ENCODE peak calls at places on chromosomes 3 and 15, in seven cellular contexts. W, N, D, O, R, F and S are unnamed samples.

GRCh38 chr3:42667096-42667522 is 13.6 kb downstream of the ZBTB47 start:
- DNase-seq in W (no peak), N (no peak), R (no peak), D (no peak), F (no peak), O (no peak), S (no peak)

GRCh38 chr3:46692566-46692983 is 904 bp downstream of the ALS2CL start:
- DNase-seq in F (peak), O (no peak), N (no peak), R (peak), D (no peak), W (peak), S (peak)

GRCh38 chr3:152356870-152357276 is 88.1 kb downstream of the MBNL1 start:
- DNase-seq in R (no peak), F (no peak), D (no peak), N (no peak), W (no peak), O (no peak), S (no peak)

GRCh38 chr3:139745831-139746230 is 68.1 kb upstream of the NMNAT3 start:
- DNase-seq in N (peak), O (no peak), W (no peak), R (no peak), F (no peak), D (peak), S (peak)

GRCh38 chr15:87619161-87619960 is 637.2 kb downstream of the NTRK3 start:
- DNase-seq in N (peak), R (no peak), O (no peak), W (no peak), F (no peak), D (peak), S (peak)

GRCh38 chr3:188826574-188826973 is 345.2 kb upstream of the TPRG1 start:
- DNase-seq in R (no peak), N (no peak), D (no peak), O (no peak), W (no peak), F (no peak), S (no peak)

GRCh38 chr15:85667491-85668424 is 127.0 kb downstream of the KLHL25 start:
- DNase-seq in N (peak), R (no peak), O (no peak), F (peak), W (peak), D (peak), S (peak)

GRCh38 chr3:150348500-150348899 is 59.6 kb upstream of the TSC22D2 start:
- DNase-seq in F (peak), N (peak), O (no peak), W (no peak), R (no peak), D (peak), S (no peak)

GRCh38 chr15:74415966-74416916 is 17.5 kb downstream of the SEMA7A start:
- DNase-seq in R (no peak), F (no peak), N (no peak), D (no peak), O (no peak), W (no peak), S (no peak)

GRCh38 chr15:74417230-74417629 is 16.5 kb downstream of the SEMA7A start:
- DNase-seq in R (no peak), W (no peak), D (peak), O (no peak), N (peak), F (no peak), S (no peak)

GRCh38 chr15:74418575-74419338 is 15.0 kb downstream of the SEMA7A start:
- DNase-seq in O (no peak), W (no peak), N (no peak), F (no peak), D (no peak), R (no peak), S (no peak)

GRCh38 chr15:74419432-74419831 is 14.3 kb downstream of the SEMA7A start:
- DNase-seq in N (no peak), R (no peak), W (no peak), D (no peak), F (no peak), O (no peak), S (no peak)

GRCh38 chr15:74417670-74418069 is 16.1 kb downstream of the SEMA7A start:
- DNase-seq in O (no peak), N (no peak), W (no peak), F (no peak), R (no peak), D (no peak), S (no peak)
- H3K4me3 ChIP-seq in O (no peak), N (no peak), W (no peak), F (no peak), R (no peak), D (no peak), S (no peak)

DNA sequence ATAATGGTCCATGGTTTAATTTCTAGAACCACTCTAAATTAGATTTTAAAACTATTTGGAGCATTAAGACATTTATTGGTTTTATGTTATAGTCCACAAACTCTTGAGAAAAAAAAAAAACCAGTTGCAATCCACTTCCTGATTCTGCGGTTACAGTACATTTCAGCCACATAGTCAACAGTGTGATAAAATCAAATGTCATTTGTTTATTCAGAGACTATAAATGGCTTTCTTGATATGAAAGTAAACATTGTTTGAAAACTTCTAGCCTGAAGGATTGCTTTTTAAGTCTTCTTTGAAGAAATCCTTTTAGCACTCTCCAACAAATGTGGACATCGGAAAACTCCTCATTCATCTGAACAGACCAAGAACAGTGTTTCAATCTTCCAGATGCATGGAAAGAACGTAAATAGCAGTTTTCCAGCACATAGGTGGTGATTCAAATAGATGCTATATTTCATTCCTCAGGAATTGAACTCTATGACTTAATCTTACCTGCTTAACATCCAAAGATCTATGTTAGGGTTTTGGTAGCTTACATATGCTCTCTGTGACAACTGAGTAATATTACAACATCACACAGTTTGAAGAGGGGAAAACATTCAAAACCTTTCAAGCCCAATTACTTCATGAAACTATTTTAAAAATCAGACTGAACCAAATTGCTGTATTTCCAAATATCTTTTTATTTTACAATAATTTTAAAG is 87.8 kb upstream of the UBE2E2 start:
- DNase-seq in W (no peak), R (no peak), N (no peak), O (no peak), F (no peak), D (no peak), S (no peak)
- H3K4me3 ChIP-seq in W (no peak), R (no peak), N (no peak), O (no peak), F (no peak), D (no peak), S (no peak)

GRCh38 chr3:167456157-167456799 is 17.6 kb downstream of the SERPINI2 start:
- DNase-seq in N (no peak), O (no peak), W (no peak), R (no peak), D (no peak), F (no peak), S (no peak)
- H3K4me3 ChIP-seq in N (no peak), O (no peak), W (no peak), R (no peak), D (no peak), F (no peak), S (no peak)

GRCh38 chr15:44726136-44726535 is 10.2 kb upstream of the TRIM69 start:
- DNase-seq in N (peak), R (no peak), F (no peak), D (no peak), O (no peak), W (no peak), S (no peak)
- H3K4me3 ChIP-seq in N (peak), R (no peak), F (no peak), D (no peak), O (no peak), W (no peak), S (no peak)

DNA sequence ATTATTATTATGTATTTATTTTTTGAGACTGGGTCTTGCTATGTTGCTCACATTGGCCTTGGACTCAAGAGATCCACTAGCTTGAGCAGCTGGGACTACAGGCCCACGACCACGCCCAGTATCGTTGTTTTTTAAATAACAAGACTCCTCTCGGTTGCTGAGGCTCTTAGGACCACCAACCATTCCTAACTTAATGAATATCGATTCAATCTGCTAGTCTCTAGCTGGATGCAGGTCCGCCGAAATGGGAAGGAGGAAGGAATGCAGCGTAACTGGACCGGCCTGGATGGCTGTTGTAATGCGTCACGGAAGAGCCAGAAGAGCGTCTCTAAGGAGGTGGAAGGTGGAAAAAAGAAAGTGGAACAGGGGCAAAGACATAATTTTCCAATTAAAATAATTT is 1.7 kb downstream of the ANXA2 start:
- DNase-seq in O (no peak), R (no peak), D (no peak), W (no peak), F (no peak), N (no peak), S (peak)
- H3K4me3 ChIP-seq in O (no peak), R (no peak), D (peak), W (no peak), F (peak), N (peak), S (no peak)

GRCh38 chr3:128484404-128485282 is 8.4 kb downstream of the GATA2 start:
- DNase-seq in F (no peak), O (no peak), D (no peak), W (no peak), N (no peak), R (peak), S (peak)

GRCh38 chr3:128485283-128486156 is 7.5 kb downstream of the GATA2 start:
- DNase-seq in R (no peak), N (no peak), D (no peak), W (no peak), O (no peak), F (no peak), S (no peak)

GRCh38 chr3:128482857-128483656 is 9.9 kb downstream of the GATA2 start:
- DNase-seq in O (no peak), R (peak), W (no peak), F (no peak), D (peak), N (peak), S (peak)

GRCh38 chr3:128482175-128482856 is 10.7 kb downstream of the GATA2 start:
- DNase-seq in D (no peak), N (no peak), F (no peak), O (peak), R (peak), W (no peak), S (no peak)

GRCh38 chr3:128483657-128484403 is 9.2 kb downstream of the GATA2 start:
- DNase-seq in W (no peak), R (peak), O (no peak), D (no peak), N (no peak), F (no peak), S (peak)
- H3K4me3 ChIP-seq in W (no peak), R (peak), O (no peak), D (peak), N (peak), F (no peak), S (no peak)

GRCh38 chr15:77747175-77748077 is 114.7 kb upstream of the LINGO1 start:
- DNase-seq in F (no peak), N (no peak), D (no peak), W (no peak), R (no peak), O (no peak), S (no peak)
- H3K4me3 ChIP-seq in F (no peak), N (no peak), D (no peak), W (no peak), R (no peak), O (no peak), S (no peak)

DNA sequence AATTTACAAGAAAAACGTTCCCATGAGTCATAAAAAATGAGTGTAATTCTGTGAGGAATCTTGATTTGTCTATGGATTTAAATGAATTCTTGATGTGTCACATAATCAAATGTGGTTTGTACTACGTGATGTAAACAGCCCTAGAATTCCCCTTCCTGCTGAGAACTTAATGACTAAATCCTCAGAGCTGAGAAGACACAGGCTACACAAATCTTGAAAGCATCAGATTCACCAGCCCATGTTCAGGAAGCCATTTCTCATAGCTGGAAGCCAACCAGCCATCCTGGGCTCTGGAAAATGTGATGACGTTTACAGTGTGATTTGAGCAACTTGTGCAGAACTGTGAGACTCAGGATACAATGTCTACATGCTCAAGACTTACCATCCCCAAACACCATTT is 193.7 kb upstream of the MME start:
- DNase-seq in N (peak), D (peak), W (no peak), F (no peak), O (no peak), R (no peak), S (peak)
- H3K4me3 ChIP-seq in N (no peak), D (no peak), W (no peak), F (no peak), O (no peak), R (no peak), S (no peak)

GRCh38 chr3:178856804-178857203 is 214.8 kb downstream of the ZMAT3 start:
- DNase-seq in F (no peak), R (no peak), N (no peak), W (no peak), O (no peak), D (no peak), S (no peak)

GRCh38 chr3:178859386-178859785 is 212.2 kb downstream of the ZMAT3 start:
- DNase-seq in O (no peak), F (no peak), R (no peak), N (no peak), D (no peak), W (no peak), S (no peak)
- H3K4me3 ChIP-seq in O (no peak), F (peak), R (peak), N (no peak), D (no peak), W (no peak), S (no peak)